ENCODE peak calls at places on chromosomes 12 and 14, in eight cellular contexts. N is lung; S is fibroblast of lung; V is ovary; E is NT2/D1; J is adrenal gland; Q is neural progenitor cell; L is CD8-positive, alpha-beta memory T cell. C is an unnamed sample.

GRCh38 chr14:26528415-26529182 is 69.2 kb downstream of the NOVA1 start:
- DNase-seq in L (no peak), E (no peak), J (no peak), N (no peak), S (peak; percentile 61), Q (no peak), V (no peak), C (no peak)

GRCh38 chr12:64273527-64274403 is 51.7 kb upstream of the KICS2 start:
- DNase-seq in E (peak; percentile 27), J (no peak), Q (peak; percentile 64), V (no peak), S (no peak), L (no peak), N (no peak), C (peak; percentile 62)

GRCh38 chr14:49586673-49587460 is 687 bp upstream of the RPS29 start:
- DNase-seq in V (peak; percentile 50), Q (peak; percentile 57), L (peak; percentile 78), S (peak; percentile 73), J (no peak), N (no peak), E (peak; percentile 47), C (peak; percentile 73)

GRCh38 chr12:15979096-15980091 is 68.3 kb downstream of the DERA start:
- DNase-seq in J (no peak), V (no peak), E (peak; percentile 27), L (no peak), Q (peak; percentile 36), N (no peak), S (peak; percentile 97), C (peak; percentile 45)

GRCh38 chr14:25371053-25371452 is 321.1 kb upstream of the STXBP6 start:
- DNase-seq in S (no peak), V (no peak), E (no peak), N (no peak), Q (no peak), J (no peak), L (no peak), C (no peak)

GRCh38 chr12:51188359-51189051 is 15.6 kb upstream of the TFCP2 start:
- DNase-seq in J (no peak), E (no peak), V (no peak), Q (no peak), L (no peak), S (no peak), N (no peak), C (no peak)

GRCh38 chr12:121801601-121802484 is 2.0 kb upstream of the SETD1B start:
- DNase-seq in E (no peak), V (no peak), S (peak; percentile 43), L (peak; percentile 94), J (no peak), N (no peak), Q (peak; percentile 58), C (peak; percentile 77)

GRCh38 chr12:50296554-50296953 is 13.2 kb upstream of the LIMA1 start:
- DNase-seq in J (no peak), V (no peak), E (no peak), L (no peak), Q (no peak), N (no peak), S (no peak), C (no peak)

GRCh38 chr14:52079239-52079956 is 10.5 kb upstream of the NID2 start:
- DNase-seq in Q (no peak), J (no peak), L (no peak), V (no peak), S (peak; percentile 68), E (no peak), N (no peak), C (no peak)

GRCh38 chr12:40253936-40254335 is 29.1 kb downstream of the LRRK2 start:
- DNase-seq in L (no peak), E (no peak), J (no peak), S (peak; percentile 65), Q (no peak), N (no peak), V (no peak), C (no peak)

GRCh38 chr12:131872154-131873046 is 22.0 kb upstream of the ULK1 start:
- DNase-seq in L (no peak), E (no peak), Q (no peak), N (no peak), S (peak; percentile 76), J (no peak), V (no peak), C (no peak)

GRCh38 chr12:1509703-1510395 is 84.5 kb downstream of the FBXL14 start:
- DNase-seq in S (no peak), J (peak; percentile 25), E (no peak), Q (no peak), L (no peak), V (no peak), N (no peak), C (no peak)

GRCh38 chr14:72743626-72744025 is 150.3 kb downstream of the DPF3 start:
- DNase-seq in N (peak; percentile 18), Q (no peak), V (peak; percentile 58), L (no peak), J (peak; percentile 42), S (no peak), E (no peak), C (no peak)

GRCh38 chr12:53060721-53061276 is 10.9 kb downstream of the TNS2 start:
- DNase-seq in J (peak; percentile 68), L (no peak), S (no peak), V (peak; percentile 70), E (no peak), Q (no peak), N (peak; percentile 34), C (no peak)

GRCh38 chr12:14668591-14668990 is 27.8 kb downstream of the GUCY2C start:
- DNase-seq in Q (no peak), V (no peak), L (no peak), E (no peak), J (peak; percentile 69), S (no peak), N (no peak), C (no peak)

GRCh38 chr14:103880334-103880985 is 33.1 kb upstream of the PPP1R13B start:
- DNase-seq in J (peak; percentile 89), Q (peak; percentile 24), E (no peak), V (peak; percentile 90), L (peak; percentile 62), N (peak; percentile 88), S (peak; percentile 64), C (no peak)

GRCh38 chr14:29810657-29811056 is 117.0 kb downstream of the PRKD1 start:
- DNase-seq in L (no peak), Q (no peak), N (no peak), V (no peak), E (no peak), J (peak; percentile 62), S (peak; percentile 25), C (peak; percentile 54)

GRCh38 chr14:79036506-79036905 is 866.3 kb downstream of the NRXN3 start:
- DNase-seq in N (no peak), V (no peak), J (no peak), Q (no peak), S (no peak), E (no peak), L (no peak), C (no peak)

GRCh38 chr12:113640837-113641236 is 169.2 kb upstream of the LHX5 start:
- DNase-seq in L (no peak), J (no peak), V (no peak), S (no peak), Q (no peak), N (no peak), E (no peak), C (no peak)

GRCh38 chr12:107526555-107527180 is 158.9 kb upstream of the PWP1 start:
- DNase-seq in V (no peak), L (no peak), J (no peak), N (no peak), Q (no peak), E (no peak), S (no peak), C (no peak)

GRCh38 chr14:52080171-52080800 is 11.4 kb upstream of the NID2 start:
- DNase-seq in Q (no peak), V (no peak), J (peak; percentile 56), E (no peak), N (no peak), L (no peak), S (peak; percentile 81), C (no peak)

GRCh38 chr12:26338574-26339572 is 143.5 kb downstream of the SSPN start:
- DNase-seq in L (no peak), V (no peak), E (no peak), S (peak; percentile 84), J (no peak), Q (no peak), N (no peak), C (no peak)

GRCh38 chr12:73330584-73331351 is 1058.6 kb downstream of the TRHDE start:
- DNase-seq in E (no peak), S (no peak), L (no peak), Q (no peak), J (no peak), V (no peak), N (no peak), C (no peak)
- H3K9me3 ChIP-seq in E (no peaks in the 10 kb centered on the region), S (no peaks in the 10 kb centered on the region), L (no peaks in the 10 kb centered on the region), Q (no peaks in the 10 kb centered on the region), J (no peaks in the 10 kb centered on the region), V (no peaks in the 10 kb centered on the region), N (no peaks in the 10 kb centered on the region), C (no peaks in the 10 kb centered on the region)

GRCh38 chr14:19920021-19920657 is at the start of gene OR4K5:
- DNase-seq in J (no peak), N (no peak), Q (no peak), S (no peak), E (no peak), V (no peak), L (no peak), C (no peak)
- H3K9me3 ChIP-seq in J (no peaks in the 10 kb centered on the region), N (no peaks in the 10 kb centered on the region), Q (peaks cover 91% of the 10 kb centered on the region), S (no peaks in the 10 kb centered on the region), E (no peaks in the 10 kb centered on the region), V (no peaks in the 10 kb centered on the region), L (no peaks in the 10 kb centered on the region), C (peaks cover 13% of the 10 kb centered on the region)

GRCh38 chr14:61080591-61081010 is 99.6 kb downstream of the SLC38A6 start:
- DNase-seq in E (no peak), L (no peak), N (no peak), S (peak; percentile 92), Q (no peak), J (no peak), V (no peak), C (no peak)
- H3K9me3 ChIP-seq in E (no peaks in the 10 kb centered on the region), L (no peaks in the 10 kb centered on the region), N (no peaks in the 10 kb centered on the region), S (no peaks in the 10 kb centered on the region), Q (no peaks in the 10 kb centered on the region), J (no peaks in the 10 kb centered on the region), V (no peaks in the 10 kb centered on the region), C (no peaks in the 10 kb centered on the region)

GRCh38 chr14:19917243-19917642 is 3.2 kb upstream of the OR4K5 start:
- DNase-seq in E (no peak), J (no peak), V (no peak), L (no peak), S (no peak), Q (no peak), N (no peak), C (no peak)

GRCh38 chr14:19918553-19919264 is 1.7 kb upstream of the OR4K5 start:
- DNase-seq in N (no peak), L (no peak), Q (no peak), J (no peak), V (no peak), S (no peak), E (no peak), C (no peak)

DNA sequence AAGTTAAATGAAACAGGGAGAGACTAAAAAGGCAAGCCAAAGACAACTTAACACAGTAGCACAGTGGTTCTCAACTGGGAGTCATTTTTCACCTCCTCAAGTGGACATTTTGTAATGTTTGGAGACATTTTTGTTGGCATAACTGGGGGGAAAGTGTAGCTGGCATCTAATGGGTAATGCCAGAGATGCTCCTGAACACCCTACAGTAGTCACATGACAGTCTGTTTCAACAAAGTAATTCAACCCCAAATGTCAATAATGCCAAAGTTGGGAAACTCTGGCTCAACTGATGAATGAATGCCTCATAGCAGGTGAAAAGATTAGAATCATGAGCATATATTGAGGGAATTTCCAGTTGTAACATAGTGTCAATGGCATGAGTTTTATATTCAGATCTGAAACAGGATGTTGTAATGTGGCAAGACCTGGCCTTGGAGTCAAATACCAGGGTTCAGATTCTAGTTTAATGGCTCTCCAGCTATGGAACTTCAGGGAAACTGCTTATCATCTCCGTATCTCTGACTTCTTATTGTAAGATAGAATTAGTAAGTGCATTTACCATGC is 2.4 kb upstream of the OR4K5 start:
- DNase-seq in L (no peak), E (no peak), V (no peak), N (no peak), S (no peak), Q (no peak), J (no peak), C (no peak)
- H3K9me3 ChIP-seq in L (no peaks in the 10 kb centered on the region), E (no peaks in the 10 kb centered on the region), V (no peaks in the 10 kb centered on the region), N (no peaks in the 10 kb centered on the region), S (no peaks in the 10 kb centered on the region), Q (peaks cover 83% of the 10 kb centered on the region), J (no peaks in the 10 kb centered on the region), C (peaks cover 9% of the 10 kb centered on the region)